ENCODE peak calls at places on chromosomes 1 and 21, in seven cellular contexts. V is neural progenitor cell, D is MM.1S, W is GM23338, F is A673, C is DND-41, Z is fibroblast of lung. J is an unnamed sample.

GRCh38 chr1:111795401-111795800 is 39.7 kb downstream of the DDX20 start:
- DNase-seq in V (no peak), C (no peak), F (peak; percentile 42), D (no peak), W (no peak), Z (no peak), J (no peak)

GRCh38 chr1:226425431-226426031 is 17.6 kb upstream of the PARP1 start:
- DNase-seq in F (no peak), W (no peak), D (no peak), C (peak; percentile 79), V (no peak), Z (no peak), J (no peak)

GRCh38 chr1:72229893-72230292 is 52.4 kb downstream of the NEGR1 start:
- DNase-seq in C (no peak), V (no peak), Z (peak; percentile 34), W (no peak), F (peak; percentile 14), D (no peak), J (peak; percentile 35)

GRCh38 chr1:117895482-117896114 is 33.8 kb downstream of the GDAP2 start:
- DNase-seq in V (peak; percentile 76), Z (peak; percentile 92), F (peak; percentile 77), D (peak; percentile 74), W (peak; percentile 84), C (peak; percentile 67), J (peak; percentile 90)

GRCh38 chr1:117613969-117614865 is 8.4 kb downstream of the TENT5C start:
- DNase-seq in V (no peak), F (no peak), C (no peak), Z (no peak), W (no peak), D (peak; percentile 46), J (no peak)

GRCh38 chr1:87718241-87718950 is 389.7 kb downstream of the LMO4 start:
- DNase-seq in W (no peak), C (no peak), D (no peak), F (peak; percentile 84), Z (no peak), V (no peak), J (no peak)

GRCh38 chr1:198829948-198830347 is 191.1 kb downstream of the PTPRC start:
- DNase-seq in W (peak; percentile 68), F (peak; percentile 36), D (no peak), Z (peak; percentile 65), C (no peak), V (peak; percentile 51), J (peak; percentile 45)

GRCh38 chr1:198444792-198445191 is 95.7 kb downstream of the ATP6V1G3 start:
- DNase-seq in D (no peak), F (no peak), W (no peak), C (no peak), Z (peak; percentile 85), V (no peak), J (peak; percentile 88)

GRCh38 chr1:114111731-114112661 is 41.7 kb downstream of the SYT6 start:
- DNase-seq in W (no peak), F (peak; percentile 71), D (no peak), C (no peak), Z (no peak), V (no peak), J (no peak)

GRCh38 chr1:64527191-64527590 is 57.3 kb downstream of the CACHD1 start:
- DNase-seq in W (no peak), F (no peak), Z (no peak), V (no peak), D (no peak), C (no peak), J (no peak)

GRCh38 chr1:241640149-241640866 is at the start of the genes CHML and OPN3:
- DNase-seq in V (peak; percentile 95), D (peak; percentile 97), C (peak; percentile 93), F (peak; percentile 84), W (peak; percentile 95), Z (peak; percentile 88), J (peak; percentile 94)

GRCh38 chr1:7375329-7375728 is 395.8 kb upstream of the VAMP3 start:
- DNase-seq in F (no peak), Z (no peak), W (no peak), D (no peak), C (no peak), V (no peak), J (no peak)

GRCh38 chr1:100038401-100039306 is 68.9 kb downstream of the SLC35A3 start:
- DNase-seq in V (peak; percentile 77), C (peak; percentile 79), W (peak; percentile 57), D (peak; percentile 55), F (peak; percentile 78), Z (peak; percentile 71), J (peak; percentile 80)

GRCh38 chr1:223775054-223775453 is 62.7 kb downstream of the CAPN2 start:
- DNase-seq in F (no peak), D (no peak), W (no peak), Z (peak; percentile 71), C (no peak), V (no peak), J (peak; percentile 71)

GRCh38 chr1:209102120-209102519 is 481.4 kb upstream of the CAMK1G start:
- DNase-seq in D (no peak), W (no peak), V (no peak), Z (no peak), C (no peak), F (no peak), J (no peak)

GRCh38 chr1:73333847-73334503 is 864.0 kb downstream of the LRRIQ3 start:
- DNase-seq in V (no peak), Z (no peak), W (no peak), C (no peak), D (no peak), F (no peak), J (no peak)

GRCh38 chr21:34800797-34801518 is 132.2 kb downstream of the CLIC6 start:
- DNase-seq in C (no peak), Z (peak; percentile 50), W (no peak), V (no peak), F (no peak), D (no peak), J (peak; percentile 92)

GRCh38 chr1:112144738-112145426 is 155.4 kb upstream of the KCND3 start:
- DNase-seq in V (no peak), Z (no peak), F (no peak), W (no peak), D (no peak), C (no peak), J (no peak)

DNA sequence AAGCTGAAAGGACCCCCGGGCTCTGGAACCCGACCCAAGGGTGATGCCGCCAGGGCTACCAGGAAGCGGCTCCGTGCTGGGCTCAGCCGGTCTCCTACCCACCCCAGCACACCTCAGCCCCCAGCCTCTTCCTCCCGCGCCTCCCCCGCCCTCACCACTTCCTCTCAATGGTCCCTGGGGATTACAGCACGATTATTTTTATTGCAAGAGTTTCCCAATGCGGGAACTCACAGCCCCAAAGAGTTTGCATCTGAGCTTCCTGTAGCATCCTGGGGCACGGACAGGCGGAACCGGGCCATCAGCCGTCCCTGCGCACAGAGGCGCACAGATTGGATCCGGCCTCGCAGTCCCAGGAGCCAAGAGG is 8.7 kb upstream of the SLX9 start:
- DNase-seq in Z (peak; percentile 45), C (peak; percentile 88), V (no peak), F (peak; percentile 97), W (peak; percentile 57), D (no peak), J (peak; percentile 75)
- TF ChIP-seq EZH2 in Z (no peak), C (no peak), V (no peak), F (no peak), W (no peak), D (no peak), J (no peak)

DNA sequence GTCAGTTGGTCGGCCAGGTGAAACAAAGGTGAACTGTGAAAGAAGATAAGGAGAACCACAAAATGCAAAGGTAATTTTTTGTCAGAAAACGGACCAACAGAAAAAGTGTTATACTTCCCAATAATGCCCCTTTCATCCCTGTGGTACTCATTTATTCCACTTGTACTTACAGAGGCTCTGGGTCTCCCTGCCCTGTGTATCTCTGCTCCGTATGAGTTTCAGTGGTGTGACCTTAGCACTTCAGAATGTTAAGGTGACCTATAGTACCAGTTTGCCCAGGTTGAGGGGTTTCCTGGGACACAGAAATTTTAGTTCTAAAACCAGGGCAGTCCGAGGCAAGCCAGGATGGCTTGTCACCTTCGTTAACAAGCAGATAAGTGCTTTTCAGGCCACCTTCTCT is 254.8 kb downstream of the OLFM3 start:
- DNase-seq in D (no peak), F (no peak), W (no peak), Z (no peak), C (no peak), V (no peak), J (no peak)
- TF ChIP-seq EZH2 in D (no peak), F (no peak), W (no peak), Z (no peak), C (no peak), V (no peak), J (no peak)

GRCh38 chr21:33023574-33024277 is 2.0 kb upstream of the OLIG2 start:
- DNase-seq in Z (no peak), C (no peak), V (peak; percentile 75), F (no peak), W (peak; percentile 61), D (no peak), J (no peak)
- TF ChIP-seq EZH2 in Z (no peak), C (no peak), V (peak; percentile 95), F (peak; percentile 10), W (peak; percentile 93), D (peak; percentile 21), J (no peak)

GRCh38 chr1:35575401-35575958 is 2.4 kb downstream of the TFAP2E start:
- DNase-seq in C (no peak), W (no peak), Z (no peak), V (no peak), D (no peak), F (no peak), J (no peak)

GRCh38 chr1:35574655-35575400 is 1.7 kb downstream of the TFAP2E start:
- DNase-seq in V (no peak), F (no peak), W (peak; percentile 55), C (no peak), Z (no peak), D (no peak), J (no peak)

GRCh38 chr1:35576061-35576765 is 3.1 kb downstream of the TFAP2E start:
- DNase-seq in V (no peak), W (peak; percentile 47), C (peak; percentile 71), Z (no peak), F (no peak), D (no peak), J (peak; percentile 20)

GRCh38 chr1:35573776-35574654 is 901 bp downstream of the TFAP2E start:
- DNase-seq in F (no peak), V (peak; percentile 64), C (no peak), W (peak; percentile 63), D (no peak), Z (no peak), J (no peak)

DNA sequence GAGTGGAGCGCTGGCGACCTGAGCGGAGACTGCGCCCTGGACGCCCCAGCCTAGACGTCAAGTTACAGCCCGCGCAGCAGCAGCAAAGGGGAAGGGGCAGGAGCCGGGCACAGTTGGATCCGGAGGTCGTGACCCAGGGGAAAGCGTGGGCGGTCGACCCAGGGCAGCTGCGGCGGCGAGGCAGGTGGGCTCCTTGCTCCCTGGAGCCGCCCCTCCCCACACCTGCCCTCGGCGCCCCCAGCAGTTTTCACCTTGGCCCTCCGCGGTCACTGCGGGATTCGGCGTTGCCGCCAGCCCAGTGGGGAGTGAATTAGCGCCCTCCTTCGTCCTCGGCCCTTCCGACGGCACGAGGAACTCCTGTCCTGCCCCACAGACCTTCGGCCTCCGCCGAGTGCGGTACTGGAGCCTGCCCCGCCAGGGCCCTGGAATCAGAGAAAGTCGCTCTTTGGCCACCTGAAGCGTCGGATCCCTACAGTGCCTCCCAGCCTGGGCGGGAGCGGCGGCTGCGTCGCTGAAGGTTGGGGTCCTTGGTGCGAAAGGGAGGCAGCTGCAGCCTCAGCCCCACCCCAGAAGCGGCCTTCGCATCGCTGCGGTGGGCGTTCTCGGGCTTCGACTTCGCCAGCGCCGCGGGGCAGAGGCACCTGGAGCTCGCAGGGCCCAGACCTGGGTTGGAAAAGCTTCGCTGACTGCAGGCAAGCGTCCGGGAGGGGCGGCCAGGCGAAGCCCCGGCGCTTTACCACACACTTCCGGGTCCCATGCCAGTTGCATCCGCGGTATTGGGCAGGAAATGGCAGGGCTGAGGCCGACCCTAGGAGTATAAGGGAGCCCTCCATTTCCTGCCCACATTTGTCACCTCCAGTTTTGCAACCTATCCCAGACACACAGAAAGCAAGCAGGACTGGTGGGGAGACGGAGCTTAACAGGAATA is 4.2 kb downstream of the TFAP2E start:
- DNase-seq in D (peak; percentile 36), V (peak; percentile 42), C (peak; percentile 93), F (no peak), Z (no peak), W (peak; percentile 79), J (peak; percentile 44)
- TF ChIP-seq EZH2 in D (no peak), V (peak; percentile 97), C (no peak), F (no peak), Z (no peak), W (peak; percentile 88), J (no peak)